ENCODE peak calls at places on chromosome 21, in seven cellular contexts. G, A, F, N, O, W and H are unnamed samples.

GRCh38 chr21:45113543-45113942 is 39.2 kb downstream of the ADARB1 start:
- DNase-seq in G (no peak), N (no peak), A (no peak), W (no peak), O (no peak), F (no peak), H (no peak)

GRCh38 chr21:46021978-46022544 is 40.5 kb downstream of the COL6A1 start:
- DNase-seq in W (no peak), O (no peak), F (no peak), N (no peak), A (no peak), G (no peak), H (no peak)

GRCh38 chr21:41582866-41583265 is 74.9 kb upstream of the TMPRSS2 start:
- DNase-seq in N (no peak), F (peak), O (no peak), W (no peak), A (no peak), G (no peak), H (no peak)

GRCh38 chr21:25220169-25220568 is 387.1 kb downstream of the MRPL39 start:
- DNase-seq in O (no peak), N (no peak), G (no peak), F (no peak), A (no peak), W (no peak), H (no peak)

GRCh38 chr21:39645331-39645730 is 32.6 kb downstream of the B3GALT5 start:
- DNase-seq in O (no peak), F (peak), A (no peak), W (no peak), N (no peak), G (no peak), H (no peak)

GRCh38 chr21:42580076-42580792 is 66.6 kb downstream of the SLC37A1 start:
- DNase-seq in O (no peak), G (no peak), F (no peak), A (no peak), W (no peak), N (no peak), H (no peak)

GRCh38 chr21:41142051-41142795 is 25.7 kb upstream of the BACE2 start:
- DNase-seq in A (no peak), G (peak), N (no peak), F (no peak), O (no peak), W (no peak), H (peak)

GRCh38 chr21:21436012-21436545 is 437.9 kb downstream of the NCAM2 start:
- DNase-seq in O (no peak), G (no peak), F (no peak), N (no peak), A (no peak), W (no peak), H (no peak)

GRCh38 chr21:35002879-35003722 is 46.0 kb downstream of the RUNX1 start:
- DNase-seq in A (no peak), G (no peak), W (no peak), F (no peak), N (no peak), O (no peak), H (no peak)

GRCh38 chr21:33121715-33122475 is 52.0 kb downstream of the OLIG1 start:
- DNase-seq in G (no peak), N (no peak), A (peak), W (peak), O (peak), F (no peak), H (peak)

GRCh38 chr21:46295996-46296752 is 10.0 kb downstream of the YBEY start:
- DNase-seq in A (peak), N (no peak), O (no peak), F (peak), W (no peak), G (peak), H (no peak)

GRCh38 chr21:41564871-41565281 is 56.9 kb upstream of the TMPRSS2 start:
- DNase-seq in F (no peak), W (no peak), G (peak), O (no peak), N (no peak), A (no peak), H (no peak)

GRCh38 chr21:34545079-34545884 is 33.3 kb upstream of the KCNE1 start:
- DNase-seq in N (peak), A (peak), F (no peak), W (no peak), G (peak), O (peak), H (peak)

DNA sequence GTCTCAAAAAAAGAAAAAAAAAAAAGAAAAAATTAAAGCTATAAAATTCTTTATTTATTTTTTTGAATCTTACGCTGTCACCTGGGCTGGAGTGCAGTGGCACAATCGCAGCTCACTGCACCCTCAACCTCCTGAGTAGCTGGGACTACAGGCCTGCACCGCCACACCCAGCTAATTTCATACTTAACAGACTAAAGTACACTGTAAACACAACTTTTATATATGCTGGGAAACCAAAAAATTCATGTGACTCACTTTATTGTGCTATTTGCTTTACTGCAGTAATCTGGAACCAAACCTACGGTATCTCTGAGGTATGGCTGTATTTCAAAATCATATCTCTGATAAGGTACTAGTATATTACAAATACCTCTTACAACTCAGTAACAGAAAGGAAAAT is 40.3 kb downstream of the HSF2BP start:
- DNase-seq in F (no peak), A (no peak), W (no peak), N (no peak), O (no peak), G (no peak), H (no peak)
- TF ChIP-seq JUND in F (no peak), A (no peak), W (no peak), N (no peak), O (no peak), G (no peak), H (no peak)

DNA sequence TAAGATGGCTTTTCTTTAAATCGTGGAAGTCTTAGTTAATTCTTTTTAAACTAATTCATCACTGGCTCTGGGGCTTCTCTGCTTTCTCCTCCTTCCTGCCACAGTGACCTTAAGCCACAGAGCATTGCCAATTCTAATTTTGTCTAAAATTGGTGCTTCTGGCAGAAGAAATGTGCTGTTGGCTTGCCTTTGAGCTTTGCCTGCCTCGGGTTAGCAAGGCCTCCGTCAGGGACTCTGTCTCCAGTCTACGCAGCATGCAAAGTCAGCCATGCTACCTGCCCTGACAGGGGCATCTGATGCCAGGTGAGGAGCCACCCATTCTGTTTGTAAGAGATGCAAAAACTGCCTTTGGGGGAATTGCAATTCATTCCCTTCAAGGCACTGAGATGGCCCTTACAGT is 25.2 kb downstream of the CLDN14 start:
- DNase-seq in A (no peak), G (no peak), F (no peak), N (no peak), W (no peak), O (no peak), H (no peak)
- TF ChIP-seq JUND in A (no peak), G (no peak), F (no peak), N (no peak), W (no peak), O (no peak), H (no peak)

GRCh38 chr21:36691539-36692124 is 7.3 kb upstream of the SIM2 start:
- DNase-seq in G (no peak), N (no peak), F (no peak), A (no peak), W (no peak), O (no peak), H (no peak)
- TF ChIP-seq JUND in G (no peak), N (no peak), F (no peak), A (no peak), W (no peak), O (no peak), H (no peak)

GRCh38 chr21:28607545-28607944 is 385.1 kb downstream of the LTN1 start:
- DNase-seq in N (no peak), W (no peak), F (no peak), G (no peak), A (no peak), O (no peak), H (no peak)

GRCh38 chr21:28605138-28605537 is 387.5 kb downstream of the LTN1 start:
- DNase-seq in G (no peak), N (no peak), W (no peak), O (no peak), F (no peak), A (no peak), H (no peak)

GRCh38 chr21:28608646-28609045 is 384.0 kb downstream of the LTN1 start:
- DNase-seq in W (no peak), A (no peak), G (no peak), N (no peak), O (no peak), F (no peak), H (no peak)
- TF ChIP-seq JUND in W (no peak), A (no peak), G (no peak), N (no peak), O (no peak), F (no peak), H (no peak)

GRCh38 chr21:28750565-28750964 is 242.1 kb downstream of the LTN1 start:
- DNase-seq in N (no peak), O (no peak), A (no peak), F (no peak), G (no peak), W (no peak), H (no peak)
- TF ChIP-seq JUND in N (no peak), O (no peak), A (no peak), F (no peak), G (no peak), W (no peak), H (no peak)